ENCODE peak calls at places on chromosome 11, in eight cellular contexts. U, D, I, S, E, H, M and N are unnamed samples.

GRCh38 chr11:128261011-128261421 is 326.3 kb downstream of the ETS1 start:
- DNase-seq in U (no peak), D (no peak), I (no peak), S (no peak), E (no peak), H (no peak), M (no peak), N (no peak)

GRCh38 chr11:126231725-126232459 is 20.3 kb downstream of the FAM118B start:
- DNase-seq in U (peak), D (no peak), I (peak), S (no peak), E (peak), H (peak), M (no peak), N (no peak)

GRCh38 chr11:120235024-120235628 is 4.8 kb upstream of the POU2F3 start:
- DNase-seq in U (peak), D (peak), I (peak), S (peak), E (peak), H (peak), M (no peak), N (no peak)

GRCh38 chr11:111531687-111532364 is 8.7 kb upstream of the LAYN start:
- DNase-seq in U (peak), D (peak), I (peak), S (no peak), E (peak), H (peak), M (peak), N (no peak)

GRCh38 chr11:2526808-2527381 is 82.1 kb downstream of the KCNQ1 start:
- DNase-seq in U (peak), D (peak), I (no peak), S (peak), E (no peak), H (no peak), M (no peak), N (no peak)

GRCh38 chr11:56740107-56740506 is 8.4 kb downstream of the OR9G4 start:
- DNase-seq in U (no peak), D (no peak), I (no peak), S (no peak), E (no peak), H (no peak), M (no peak), N (no peak)

GRCh38 chr11:46693597-46694012 is 6.8 kb downstream of the ARHGAP1 start:
- DNase-seq in U (peak), D (no peak), I (peak), S (no peak), E (no peak), H (peak), M (peak), N (no peak)

GRCh38 chr11:100929377-100929776 is 200.2 kb downstream of the PGR start:
- DNase-seq in U (peak), D (no peak), I (peak), S (no peak), E (no peak), H (peak), M (peak), N (no peak)

GRCh38 chr11:114317738-114318137 is 21.5 kb downstream of the NNMT start:
- DNase-seq in U (peak), D (peak), I (peak), S (peak), E (peak), H (peak), M (peak), N (no peak)

GRCh38 chr11:47107709-47108108 is 69.0 kb downstream of the ARFGAP2 start:
- DNase-seq in U (no peak), D (no peak), I (no peak), S (no peak), E (no peak), H (no peak), M (no peak), N (no peak)

GRCh38 chr11:36361901-36362391 is 65.9 kb downstream of the PRR5L start:
- DNase-seq in U (peak), D (no peak), I (peak), S (no peak), E (no peak), H (peak), M (peak), N (peak)

GRCh38 chr11:43868852-43869567 is 11.6 kb upstream of the ALKBH3 start:
- DNase-seq in U (peak), D (peak), I (peak), S (no peak), E (peak), H (peak), M (peak), N (no peak)

GRCh38 chr11:61777234-61778090 is 14.9 kb downstream of the TMEM258 start:
- DNase-seq in U (no peak), D (no peak), I (no peak), S (peak), E (peak), H (no peak), M (no peak), N (no peak)

GRCh38 chr11:103953797-103954495 is 82.5 kb upstream of the DDI1 start:
- DNase-seq in U (no peak), D (no peak), I (no peak), S (no peak), E (no peak), H (no peak), M (no peak), N (no peak)

GRCh38 chr11:60310407-60310998 is 16.6 kb upstream of the MS4A6E start:
- DNase-seq in U (no peak), D (peak), I (no peak), S (no peak), E (no peak), H (no peak), M (no peak), N (no peak)

GRCh38 chr11:116424615-116425261 is 348.0 kb downstream of the BUD13 start:
- DNase-seq in U (no peak), D (no peak), I (no peak), S (no peak), E (no peak), H (no peak), M (no peak), N (no peak)

GRCh38 chr11:30653606-30654005 is 67.5 kb upstream of the MPPED2 start:
- DNase-seq in U (peak), D (no peak), I (no peak), S (no peak), E (peak), H (no peak), M (no peak), N (no peak)

GRCh38 chr11:13939952-13940610 is 22.4 kb upstream of the SPON1 start:
- DNase-seq in U (no peak), D (no peak), I (no peak), S (no peak), E (no peak), H (no peak), M (peak), N (peak)

GRCh38 chr11:90113541-90113940 is 20.9 kb upstream of the NAALAD2 start:
- DNase-seq in U (peak), D (peak), I (peak), S (no peak), E (peak), H (peak), M (no peak), N (no peak)

GRCh38 chr11:34940026-34940677 is 23.7 kb downstream of the PDHX start:
- DNase-seq in U (peak), D (no peak), I (peak), S (no peak), E (no peak), H (peak), M (no peak), N (no peak)

GRCh38 chr11:31690516-31690915 is 120.6 kb downstream of the PAX6 start:
- DNase-seq in U (no peak), D (no peak), I (no peak), S (no peak), E (no peak), H (no peak), M (no peak), N (no peak)

GRCh38 chr11:93623179-93623578 is 38.3 kb upstream of the CEP295 start:
- DNase-seq in U (peak), D (peak), I (no peak), S (no peak), E (no peak), H (no peak), M (no peak), N (no peak)

GRCh38 chr11:87116185-87116584 is 78.5 kb downstream of the TMEM135 start:
- DNase-seq in U (no peak), D (no peak), I (peak), S (no peak), E (peak), H (no peak), M (no peak), N (no peak)

GRCh38 chr11:45107051-45107450 is 39.4 kb upstream of the PRDM11 start:
- DNase-seq in U (no peak), D (no peak), I (no peak), S (no peak), E (no peak), H (no peak), M (no peak), N (no peak)

DNA sequence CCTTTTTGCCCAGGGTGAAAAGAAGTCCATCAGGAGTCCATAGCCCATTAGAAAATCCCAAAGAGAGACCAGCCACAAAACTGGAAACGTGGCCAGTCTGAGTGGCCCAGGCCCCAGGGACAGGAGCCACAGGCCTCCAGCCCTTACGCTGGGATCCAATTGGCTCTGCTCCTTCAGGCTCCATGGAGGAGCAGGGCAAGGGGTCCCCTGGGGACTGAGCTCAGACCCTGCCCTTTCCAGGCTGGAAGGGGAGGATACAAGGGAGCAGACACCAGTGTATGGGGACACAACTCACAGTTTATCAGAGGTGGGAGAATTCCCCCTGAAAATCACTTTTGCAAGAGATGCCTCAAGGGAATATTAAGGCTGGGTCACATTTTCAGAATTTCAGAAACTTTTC is 227.5 kb downstream of the NTM start:
- DNase-seq in U (no peak), D (no peak), I (no peak), S (no peak), E (no peak), H (no peak), M (no peak), N (no peak)
- H3K4me3 ChIP-seq in U (no peak), D (no peak), I (no peak), S (no peak), E (no peak), H (no peak), M (no peak), N (no peak)

DNA sequence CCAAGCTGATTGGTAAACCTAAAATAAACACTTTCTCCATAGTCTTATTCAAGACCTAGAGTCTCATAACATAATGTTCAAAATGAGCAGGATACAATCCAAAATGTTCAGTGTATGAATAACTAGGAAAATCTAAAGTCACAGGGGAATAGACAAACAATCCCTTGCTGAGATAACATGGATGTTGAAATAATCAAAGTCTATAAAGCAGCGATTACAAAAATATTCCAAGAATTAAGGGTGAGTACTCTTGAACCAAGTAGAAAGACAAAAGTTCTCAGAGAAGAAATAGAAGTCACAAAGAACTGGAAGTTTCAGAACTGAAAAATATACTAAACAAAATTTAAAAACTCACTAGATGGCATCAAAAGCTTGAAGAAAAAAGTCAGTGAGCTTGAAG is 561.0 kb downstream of the INSC start:
- DNase-seq in U (no peak), D (no peak), I (no peak), S (no peak), E (no peak), H (no peak), M (no peak), N (no peak)
- TF ChIP-seq CTCF in U (no peak), D (no peak), I (no peak), S (no peak), E (no peak), H (no peak), M (no peak), N (no peak)

GRCh38 chr11:113296016-113296415 is 18.4 kb upstream of the TTC12 start:
- DNase-seq in U (no peak), D (no peak), I (no peak), S (no peak), E (no peak), H (no peak), M (no peak), N (no peak)
- H3K4me3 ChIP-seq in U (no peak), D (no peak), I (no peak), S (no peak), E (no peak), H (no peak), M (no peak), N (no peak)

GRCh38 chr11:8055111-8055835 is 25.7 kb upstream of the TUB start:
- DNase-seq in U (peak), D (no peak), I (peak), S (no peak), E (no peak), H (no peak), M (no peak), N (no peak)
- TF ChIP-seq CTCF in U (peak), D (no peak), I (peak), S (no peak), E (no peak), H (no peak), M (no peak), N (peak)

GRCh38 chr11:124918950-124919349 is at the start of gene HEPN1:
- DNase-seq in U (no peak), D (no peak), I (no peak), S (no peak), E (no peak), H (no peak), M (no peak), N (no peak)

GRCh38 chr11:124919836-124920755 is 1.0 kb downstream of the HEPN1 start:
- DNase-seq in U (no peak), D (no peak), I (no peak), S (no peak), E (no peak), H (no peak), M (no peak), N (no peak)

GRCh38 chr11:124922831-124923230 is 3.8 kb downstream of the HEPN1 start:
- DNase-seq in U (no peak), D (no peak), I (no peak), S (no peak), E (no peak), H (no peak), M (no peak), N (no peak)

GRCh38 chr11:124923296-124923695 is 4.2 kb downstream of the HEPN1 start:
- DNase-seq in U (no peak), D (no peak), I (no peak), S (no peak), E (no peak), H (no peak), M (no peak), N (no peak)

DNA sequence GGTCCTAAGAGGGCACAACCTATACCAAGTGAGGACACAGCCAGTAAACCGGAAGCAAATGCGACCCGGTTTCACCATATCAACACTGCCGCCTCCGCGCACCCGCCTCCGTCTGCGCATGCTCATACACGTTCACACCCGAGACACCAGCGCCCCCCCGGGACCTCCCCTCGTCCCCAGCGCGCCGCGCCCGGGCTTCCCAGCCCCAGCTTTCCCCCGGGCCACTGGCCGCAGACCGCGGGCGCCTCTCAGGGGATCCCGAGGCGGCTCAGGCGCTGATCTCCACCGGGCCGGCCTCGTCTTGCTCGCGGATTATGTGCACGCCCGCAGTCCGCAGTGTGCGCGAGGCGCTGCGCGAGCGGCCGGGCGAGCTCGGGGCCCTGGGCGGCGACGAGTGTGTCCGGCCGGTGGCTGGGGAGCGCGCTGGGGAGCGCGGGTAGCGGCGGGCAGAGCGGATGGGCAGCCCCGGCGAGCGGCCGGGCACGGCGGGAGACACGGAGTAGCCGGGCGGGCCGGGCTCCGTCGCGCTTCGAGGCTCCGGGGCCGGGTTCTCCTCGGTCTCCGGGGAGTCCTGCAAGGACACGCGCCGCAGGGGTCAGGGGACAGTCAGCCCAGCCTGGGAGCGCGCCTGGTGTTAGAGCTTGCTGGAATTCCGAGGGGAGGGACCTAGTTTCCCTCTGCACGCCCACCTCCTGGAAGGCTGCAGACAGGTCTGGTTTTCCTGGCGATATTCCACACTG is 2.0 kb downstream of the HEPN1 start:
- DNase-seq in U (peak), D (no peak), I (peak), S (peak), E (peak), H (peak), M (peak), N (no peak)
- H3K4me3 ChIP-seq in U (peak), D (no peak), I (no peak), S (peak), E (no peak), H (peak), M (peak), N (peak)

GRCh38 chr11:776459-777287 is 614 bp downstream of the GATD1 start:
- DNase-seq in U (peak), D (peak), I (no peak), S (no peak), E (peak), H (no peak), M (no peak), N (no peak)
- TF ChIP-seq CTCF in U (no peak), D (no peak), I (no peak), S (no peak), E (no peak), H (no peak), M (no peak), N (no peak)

GRCh38 chr11:75667831-75668507 is 869 bp downstream of the MAP6 start:
- DNase-seq in U (peak), D (peak), I (peak), S (peak), E (peak), H (peak), M (peak), N (no peak)
- H3K4me3 ChIP-seq in U (peak), D (no peak), I (peak), S (peak), E (peak), H (peak), M (peak), N (peak)

GRCh38 chr11:40879911-40880310 is 579.5 kb downstream of the LRRC4C start:
- DNase-seq in U (no peak), D (no peak), I (no peak), S (no peak), E (no peak), H (no peak), M (no peak), N (no peak)
- TF ChIP-seq CTCF in U (no peak), D (no peak), I (no peak), S (no peak), E (no peak), H (no peak), M (no peak), N (no peak)

GRCh38 chr11:73310661-73311393 is 2.8 kb downstream of the ARHGEF17 start:
- DNase-seq in U (no peak), D (no peak), I (no peak), S (no peak), E (no peak), H (no peak), M (no peak), N (no peak)
- H3K4me3 ChIP-seq in U (peak), D (no peak), I (peak), S (peak), E (no peak), H (peak), M (peak), N (peak)

GRCh38 chr11:26828291-26828690 is 106.4 kb upstream of the SLC5A12 start:
- DNase-seq in U (no peak), D (no peak), I (no peak), S (no peak), E (no peak), H (no peak), M (no peak), N (no peak)
- TF ChIP-seq CTCF in U (no peak), D (no peak), I (no peak), S (no peak), E (no peak), H (no peak), M (no peak), N (no peak)